ENCODE peak calls at places on chromosomes 2 and 18, in five cellular contexts. K is hypothalamus; H is CD8-positive, alpha-beta memory T cell; T is dorsolateral prefrontal cortex; D is NCI-H510A treated with DMSO at 0.1 percent for 48 hours. Y is an unnamed sample.
A peak's percentile ranks its signal among the peaks of the same experiment; 100 is the strongest.

GRCh38 chr2:66714651-66715050 is 279.7 kb downstream of the MEIS1 start:
- DNase-seq in K (no peak), T (no peak), D (no peak), H (no peak), Y (no peak)

GRCh38 chr18:79526468-79527460 is 131.0 kb downstream of the NFATC1 start:
- DNase-seq in D (no peak), K (no peak), T (no peak), H (no peak), Y (no peak)

GRCh38 chr2:132670961-132671781 is 1.2 kb upstream of the LYPD1 start:
- DNase-seq in D (no peak), K (no peak), H (no peak), T (no peak), Y (peak; percentile 37)

GRCh38 chr2:189865836-189866235 is 81.6 kb downstream of the PMS1 start:
- DNase-seq in H (no peak), D (no peak), K (no peak), T (no peak), Y (peak; percentile 45)

GRCh38 chr2:217804338-217804737 is 198.5 kb downstream of the TNS1 start:
- DNase-seq in H (no peak), D (no peak), T (no peak), K (no peak), Y (peak; percentile 59)

GRCh38 chr2:67626656-67627055 is 229.5 kb downstream of the ETAA1 start:
- DNase-seq in H (no peak), D (no peak), K (no peak), T (no peak), Y (peak; percentile 74)

GRCh38 chr18:23977709-23978483 is 36.7 kb upstream of the TTC39C start:
- DNase-seq in H (no peak), K (no peak), D (no peak), T (no peak), Y (no peak)

GRCh38 chr2:143615617-143616016 is 486.4 kb downstream of the ARHGAP15 start:
- DNase-seq in K (no peak), H (no peak), D (no peak), T (no peak), Y (no peak)

GRCh38 chr2:187642498-187642897 is 88.3 kb upstream of the TFPI start:
- DNase-seq in H (no peak), T (no peak), D (no peak), K (no peak), Y (no peak)

GRCh38 chr2:128054104-128054503 is 26.2 kb upstream of the SAP130 start:
- DNase-seq in T (no peak), H (no peak), K (no peak), D (no peak), Y (no peak)

GRCh38 chr2:19357383-19358241 is 811 bp downstream of the OSR1 start:
- DNase-seq in T (no peak), D (peak; percentile 28), H (no peak), K (no peak), Y (peak; percentile 81)

GRCh38 chr2:38690499-38691420 is 24.8 kb downstream of the GALM start:
- DNase-seq in T (no peak), D (no peak), H (no peak), K (no peak), Y (peak; percentile 71)

GRCh38 chr2:61426267-61426897 is 44.5 kb downstream of the USP34 start:
- DNase-seq in D (peak; percentile 5), T (no peak), K (no peak), H (peak; percentile 63), Y (peak; percentile 12)

GRCh38 chr2:128538401-128538800 is 219.7 kb upstream of the HS6ST1 start:
- DNase-seq in D (no peak), T (no peak), H (no peak), K (no peak), Y (no peak)

GRCh38 chr2:97784953-97785352 is 71.6 kb downstream of the ZAP70 start:
- DNase-seq in H (no peak), T (no peak), D (no peak), K (no peak), Y (no peak)

GRCh38 chr2:11541693-11542274 is 7.9 kb downstream of the GREB1 start:
- DNase-seq in D (peak; percentile 56), T (no peak), K (no peak), H (no peak), Y (no peak)

GRCh38 chr2:3368261-3368722 is 9.3 kb downstream of the EIPR1 start:
- DNase-seq in H (no peak), D (no peak), K (no peak), T (no peak), Y (no peak)

GRCh38 chr18:78984941-78985784 is 5.5 kb downstream of the SALL3 start:
- DNase-seq in H (no peak), K (no peak), T (no peak), D (peak; percentile 94), Y (no peak)

GRCh38 chr2:51483720-51484119 is 451.8 kb upstream of the NRXN1 start:
- DNase-seq in T (no peak), D (no peak), H (no peak), K (no peak), Y (no peak)

GRCh38 chr18:21298351-21298750 is 56.3 kb downstream of the GREB1L start:
- DNase-seq in H (no peak), T (no peak), D (no peak), K (no peak), Y (no peak)

GRCh38 chr18:59867337-59868104 is 32.3 kb upstream of the PMAIP1 start:
- DNase-seq in T (no peak), K (no peak), D (no peak), H (no peak), Y (no peak)

GRCh38 chr2:208204166-208204565 is 14.3 kb upstream of the C2orf80 start:
- DNase-seq in K (no peak), T (no peak), H (no peak), D (no peak), Y (no peak)

GRCh38 chr18:54672846-54673475 is 81.9 kb downstream of the DYNAP start:
- DNase-seq in H (no peak), T (no peak), D (no peak), K (no peak), Y (no peak)

GRCh38 chr2:168457177-168457905 is 1.3 kb downstream of the CERS6 start:
- DNase-seq in T (no peak), H (no peak), K (no peak), D (no peak), Y (no peak)

GRCh38 chr2:214796901-214797300 is 12.6 kb downstream of the BARD1 start:
- DNase-seq in K (no peak), H (no peak), T (no peak), D (no peak), Y (no peak)

GRCh38 chr2:164920430-164920829 is 34.9 kb downstream of the SLC38A11 start:
- DNase-seq in K (no peak), T (no peak), D (peak; percentile 32), H (no peak), Y (peak; percentile 75)

GRCh38 chr2:5748941-5749731 is 57.0 kb downstream of the SOX11 start:
- DNase-seq in T (no peak), H (no peak), D (no peak), K (no peak), Y (no peak)

GRCh38 chr18:46324556-46324955 is 220.4 kb downstream of the HAUS1 start:
- DNase-seq in K (no peak), D (peak; percentile 74), T (no peak), H (no peak), Y (peak; percentile 31)

GRCh38 chr2:96554293-96555145 is 18.0 kb downstream of the ARID5A start:
- DNase-seq in T (peak; percentile 69), K (no peak), H (peak; percentile 67), D (peak; percentile 27), Y (peak; percentile 64)

GRCh38 chr2:104944495-104944894 is 90.6 kb downstream of the POU3F3 start:
- DNase-seq in T (no peak), K (no peak), H (no peak), D (peak; percentile 9), Y (peak; percentile 2)

GRCh38 chr18:59696311-59697235 is 650 bp downstream of the CCBE1 start:
- DNase-seq in T (no peak), H (no peak), D (peak; percentile 23), K (no peak), Y (peak; percentile 65)

GRCh38 chr2:196170202-196170680 is 1.1 kb downstream of the STK17B start:
- DNase-seq in T (no peak), D (peak; percentile 53), H (peak; percentile 70), K (no peak), Y (peak; percentile 67)

GRCh38 chr2:26458365-26459042 is 19.4 kb downstream of the OTOF start:
- DNase-seq in D (no peak), K (no peak), H (no peak), T (no peak), Y (no peak)

GRCh38 chr2:200747668-200748618 is 63.8 kb upstream of the BZW1 start:
- DNase-seq in K (no peak), D (peak; percentile 27), T (no peak), H (no peak), Y (peak; percentile 87)

GRCh38 chr2:6068441-6068935 is 376.3 kb downstream of the SOX11 start:
- DNase-seq in H (no peak), K (no peak), D (peak; percentile 69), T (no peak), Y (no peak)

GRCh38 chr2:156986339-156986988 is 271.0 kb upstream of the GALNT5 start:
- DNase-seq in K (no peak), T (no peak), D (no peak), H (no peak), Y (no peak)

GRCh38 chr2:1402064-1402463 is 11.2 kb upstream of the TPO start:
- DNase-seq in H (no peak), D (no peak), T (no peak), K (no peak), Y (no peak)

GRCh38 chr2:223735035-223735640 is 102.2 kb downstream of the AP1S3 start:
- DNase-seq in T (no peak), D (no peak), H (no peak), K (no peak), Y (no peak)

GRCh38 chr2:29189052-29189451 is 73.8 kb downstream of the CLIP4 start:
- DNase-seq in T (no peak), D (no peak), H (no peak), K (no peak), Y (no peak)

GRCh38 chr18:59516356-59517155 is 157.5 kb upstream of the LMAN1 start:
- DNase-seq in K (no peak), T (no peak), D (no peak), H (no peak), Y (peak; percentile 67)